ENCODE peak calls at places on chromosomes 7 and 10, in six cellular contexts. D is psoas muscle, T is Panc1, O is Peyer's patch, Q is heart right ventricle, W is hepatocyte. I is an unnamed sample. For H3K4me1, the result is how much of the 10 kb centered on the place peaks cover.

GRCh38 chr10:86972613-86973380 is 4.5 kb downstream of the ADIRF start:
- DNase-seq in D (no peak), T (no peak), O (no peak), Q (no peak), W (no peak), I (no peak)

GRCh38 chr7:158782638-158783490 is 46.4 kb downstream of the ESYT2 start:
- DNase-seq in D (peak), T (peak), O (no peak), Q (peak), W (peak), I (no peak)

GRCh38 chr10:11295492-11295891 is 277.8 kb downstream of the CELF2 start:
- DNase-seq in D (no peak), T (no peak), O (no peak), Q (no peak), W (no peak), I (no peak)

GRCh38 chr10:33571616-33572015 is 237.1 kb upstream of the NRP1 start:
- DNase-seq in D (no peak), T (no peak), O (no peak), Q (no peak), W (peak), I (no peak)

GRCh38 chr10:34955391-34955790 is 134.8 kb downstream of the CUL2 start:
- DNase-seq in D (no peak), T (no peak), O (no peak), Q (no peak), W (no peak), I (no peak)

GRCh38 chr7:120280743-120281142 is 7.8 kb downstream of the KCND2 start:
- DNase-seq in D (no peak), T (no peak), O (no peak), Q (no peak), W (no peak), I (no peak)

GRCh38 chr10:97764519-97764931 is 7.3 kb downstream of the SFRP5 start:
- DNase-seq in D (peak), T (no peak), O (peak), Q (no peak), W (no peak), I (no peak)

GRCh38 chr10:97520978-97521761 is 22.4 kb downstream of the UBTD1 start:
- DNase-seq in D (no peak), T (no peak), O (no peak), Q (no peak), W (no peak), I (no peak)

GRCh38 chr7:107029061-107029763 is 15.3 kb upstream of the PRKAR2B start:
- DNase-seq in D (no peak), T (no peak), O (no peak), Q (no peak), W (no peak), I (no peak)

GRCh38 chr7:121545418-121545817 is 149.3 kb upstream of the FAM3C start:
- DNase-seq in D (no peak), T (no peak), O (no peak), Q (no peak), W (no peak), I (no peak)
- H3K27ac ChIP-seq in D (no peak), T (peak), O (no peak), Q (no peak), W (peak), I (no peak)

DNA sequence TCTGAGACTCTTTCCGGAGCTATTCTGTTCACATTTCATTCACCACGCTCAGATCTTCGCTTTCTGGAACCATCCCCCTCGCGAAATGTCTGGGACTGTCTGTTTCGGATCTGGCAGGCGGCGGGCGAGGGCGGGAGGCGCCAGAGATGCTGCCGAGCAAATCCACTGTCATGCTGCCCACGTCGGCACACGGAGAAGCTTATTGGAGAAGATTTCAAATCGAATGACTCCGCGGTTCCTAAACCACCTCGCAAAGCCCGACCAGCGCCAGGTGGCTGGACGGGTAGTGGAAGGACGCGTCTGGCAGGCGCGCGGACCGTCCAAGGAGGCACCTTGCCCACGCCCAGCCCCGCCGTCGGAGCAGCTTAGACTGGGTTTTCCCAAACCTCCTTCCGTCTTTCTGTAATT is 1.6 kb upstream of the OSBPL3 start:
- DNase-seq in D (peak), T (no peak), O (peak), Q (peak), W (peak), I (peak)
- TF ChIP-seq CTCF in D (no peak), T (no peak), O (peak), Q (no peak), W (no peak), I (no peak)

DNA sequence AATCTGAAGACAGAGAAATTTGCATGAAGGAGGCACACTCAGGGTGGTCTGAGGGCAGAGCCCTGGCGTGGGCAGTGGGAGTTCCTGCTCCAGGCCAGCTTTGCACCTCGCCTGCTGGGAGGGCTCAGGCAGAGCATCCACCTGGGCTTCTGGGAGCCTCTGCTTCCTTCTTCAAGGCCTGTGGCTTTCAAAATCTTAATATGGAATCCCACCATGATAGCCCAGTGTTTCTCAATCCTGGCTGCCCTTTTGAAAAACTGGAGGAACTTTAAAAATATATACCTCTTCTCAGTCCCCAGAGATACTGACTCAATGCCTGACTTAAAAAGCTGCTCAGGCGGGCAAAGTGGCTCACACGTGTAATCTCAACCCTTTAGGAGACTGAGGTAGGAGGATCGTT is 36.7 kb upstream of the PSAP start:
- DNase-seq in D (no peak), T (no peak), O (no peak), Q (no peak), W (no peak), I (peak)
- H3K4me1 ChIP-seq in D (under half), T (half or more), O (under half), Q (half or more), W (under half), I (under half)

DNA sequence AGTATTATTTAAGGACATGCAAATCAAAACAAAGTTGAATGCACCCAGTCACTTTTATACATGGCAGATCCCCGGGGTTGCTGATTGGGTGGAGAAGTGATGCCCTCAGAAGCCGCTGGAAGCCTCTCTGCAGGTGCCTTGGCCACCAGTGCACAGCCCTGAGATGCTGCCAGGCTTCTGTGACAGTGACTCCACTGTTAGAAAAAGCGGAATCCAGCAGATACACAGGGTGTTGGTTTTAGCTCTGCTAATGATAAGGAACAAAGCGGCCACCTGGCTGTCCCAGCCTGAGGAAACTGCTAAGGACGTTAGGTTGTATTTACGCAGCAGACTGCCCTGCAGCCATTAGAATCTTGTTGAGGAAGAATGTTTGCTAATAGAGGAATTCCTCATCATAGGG is 47.5 kb downstream of the JAKMIP3 start:
- DNase-seq in D (no peak), T (no peak), O (no peak), Q (no peak), W (no peak), I (no peak)
- H3K27ac ChIP-seq in D (no peak), T (no peak), O (no peak), Q (no peak), W (no peak), I (no peak)

GRCh38 chr7:51621956-51622355 is 305.3 kb upstream of the COBL start:
- DNase-seq in D (no peak), T (no peak), O (no peak), Q (no peak), W (no peak), I (no peak)
- TF ChIP-seq CTCF in D (no peak), T (no peak), O (no peak), Q (no peak), W (no peak), I (no peak)